ENCODE peak calls at places on chromosomes 5 and 9, in seven cellular contexts. T, Y, E, I, C, W and L are unnamed samples.

GRCh38 chr9:133235549-133236222 is 26.6 kb upstream of the OBP2B start:
- DNase-seq in C (no peak), W (no peak), Y (no peak), I (no peak), T (no peak), E (no peak), L (no peak)

GRCh38 chr9:114898741-114899140 is 31.6 kb downstream of the TNFSF8 start:
- DNase-seq in W (peak; percentile 57), E (no peak), I (no peak), C (peak; percentile 34), Y (no peak), T (peak; percentile 60), L (no peak)

GRCh38 chr9:18756712-18757125 is 276.3 kb downstream of the SAXO1 start:
- DNase-seq in T (no peak), W (no peak), I (no peak), C (no peak), E (no peak), Y (no peak), L (no peak)

GRCh38 chr5:1521054-1521453 is 2.7 kb downstream of the LPCAT1 start:
- DNase-seq in Y (no peak), T (no peak), C (no peak), W (no peak), E (no peak), I (peak; percentile 56), L (no peak)

GRCh38 chr5:174229640-174230350 is 184.3 kb downstream of the NSG2 start:
- DNase-seq in I (no peak), T (no peak), Y (peak; percentile 35), C (no peak), E (no peak), W (no peak), L (no peak)

GRCh38 chr9:34717996-34718614 is 8.2 kb upstream of the CCL21 start:
- DNase-seq in Y (no peak), C (no peak), E (no peak), I (no peak), T (no peak), W (no peak), L (no peak)

GRCh38 chr5:43649256-43649655 is 46.3 kb downstream of the NNT start:
- DNase-seq in I (no peak), Y (peak; percentile 40), C (no peak), T (no peak), W (no peak), E (no peak), L (no peak)

GRCh38 chr5:82813951-82814350 is 263.2 kb downstream of the TMEM167A start:
- DNase-seq in I (no peak), T (no peak), E (no peak), C (no peak), W (no peak), Y (no peak), L (no peak)

GRCh38 chr9:124122321-124122720 is 110.8 kb downstream of the LHX2 start:
- DNase-seq in C (no peak), T (no peak), I (no peak), Y (no peak), E (no peak), W (no peak), L (no peak)

GRCh38 chr9:92133949-92134604 is 18.9 kb upstream of the SPTLC1 start:
- DNase-seq in E (peak; percentile 75), I (peak; percentile 91), Y (peak; percentile 91), W (peak; percentile 78), C (peak; percentile 54), T (peak; percentile 48), L (peak; percentile 87)

GRCh38 chr5:175321927-175322532 is 122.0 kb downstream of the DRD1 start:
- DNase-seq in E (peak; percentile 67), I (no peak), T (no peak), C (no peak), Y (no peak), W (no peak), L (no peak)

GRCh38 chr9:94514722-94515121 is 40.2 kb upstream of the PCAT7 start:
- DNase-seq in W (no peak), I (no peak), C (no peak), Y (no peak), E (no peak), T (no peak), L (no peak)

GRCh38 chr5:74546796-74547195 is 93.7 kb downstream of the ENC1 start:
- DNase-seq in I (no peak), E (no peak), Y (no peak), T (no peak), W (no peak), C (no peak), L (no peak)

GRCh38 chr5:65823174-65823573 is 101.2 kb downstream of the NLN start:
- DNase-seq in C (no peak), W (no peak), E (peak; percentile 73), Y (peak; percentile 15), T (no peak), I (no peak), L (no peak)

GRCh38 chr5:168104811-168105481 is 186.5 kb upstream of the WWC1 start:
- DNase-seq in W (peak; percentile 65), E (peak; percentile 43), C (no peak), T (no peak), Y (no peak), I (peak; percentile 56), L (no peak)

GRCh38 chr5:139690385-139691274 is 42.5 kb downstream of the CXXC5 start:
- DNase-seq in E (no peak), W (no peak), I (no peak), C (no peak), Y (no peak), T (no peak), L (no peak)

GRCh38 chr5:50711280-50711679 is 44.8 kb downstream of the PARP8 start:
- DNase-seq in W (peak; percentile 21), I (no peak), E (peak; percentile 35), Y (peak; percentile 24), T (peak; percentile 41), C (peak; percentile 6), L (no peak)

GRCh38 chr5:154118832-154119442 is 71.6 kb upstream of the GALNT10 start:
- DNase-seq in Y (peak; percentile 44), E (no peak), I (no peak), C (no peak), W (no peak), T (no peak), L (no peak)

GRCh38 chr5:150637245-150638052 is 3.0 kb upstream of the SYNPO start:
- DNase-seq in E (peak; percentile 84), Y (peak; percentile 78), I (no peak), C (no peak), W (no peak), T (no peak), L (peak; percentile 62)

GRCh38 chr5:1510631-1511030 is 13.1 kb downstream of the LPCAT1 start:
- DNase-seq in W (peak; percentile 15), I (no peak), T (no peak), E (no peak), Y (no peak), C (no peak), L (no peak)

GRCh38 chr5:137303509-137303908 is 195.6 kb downstream of the SPOCK1 start:
- DNase-seq in I (no peak), T (no peak), Y (no peak), C (no peak), E (no peak), W (no peak), L (no peak)

GRCh38 chr5:141420855-141421488 is at the start of gene PCDHGA11:
- DNase-seq in I (no peak), E (no peak), C (no peak), T (no peak), W (no peak), Y (peak; percentile 22), L (no peak)

GRCh38 chr9:98603821-98604383 is 104.8 kb downstream of the GABBR2 start:
- DNase-seq in E (no peak), C (no peak), W (no peak), Y (no peak), T (no peak), I (peak; percentile 76), L (no peak)

GRCh38 chr9:111298111-111298510 is 31.9 kb downstream of the OR2K2 start:
- DNase-seq in C (no peak), W (no peak), Y (no peak), I (no peak), T (no peak), E (no peak), L (no peak)